ENCODE peak calls at places on chromosome 2, in five cellular contexts. J is cardiac fibroblast, P is neural progenitor cell, T is endodermal cell, S is fibroblast of mammary gland. C is an unnamed sample.
A peak's percentile ranks its signal among the peaks of the same experiment; 100 is the strongest.

GRCh38 chr2:40353236-40353635 is 98.7 kb downstream of the SLC8A1 start:
- DNase-seq in J (peak; percentile 81), P (no peak), S (peak; percentile 64), T (no peak), C (no peak)

GRCh38 chr2:163551974-163552373 is 183.8 kb downstream of the FIGN start:
- DNase-seq in J (peak; percentile 7), S (peak; percentile 8), P (no peak), T (no peak), C (no peak)

GRCh38 chr2:130837175-130837810 is 579 bp downstream of the ARHGEF4 start:
- DNase-seq in J (no peak), S (no peak), P (peak; percentile 41), T (no peak), C (no peak)

GRCh38 chr2:85506768-85507181 is 32.2 kb upstream of the MAT2A start:
- DNase-seq in S (peak; percentile 64), T (no peak), P (no peak), J (no peak), C (no peak)

GRCh38 chr2:233982421-233983121 is 65.4 kb downstream of the TRPM8 start:
- DNase-seq in S (peak; percentile 96), J (peak; percentile 60), T (no peak), P (no peak), C (no peak)

GRCh38 chr2:65072181-65072970 is 16.2 kb downstream of the CEP68 start:
- DNase-seq in T (no peak), J (no peak), S (no peak), P (no peak), C (no peak)

GRCh38 chr2:37005118-37005868 is 39.0 kb upstream of the STRN start:
- DNase-seq in T (peak; percentile 68), P (peak; percentile 1), S (peak; percentile 45), J (peak; percentile 53), C (peak; percentile 9)

GRCh38 chr2:241202268-241202585 is 13.8 kb downstream of the ANO7 start:
- DNase-seq in J (no peak), T (no peak), S (no peak), P (no peak), C (no peak)

GRCh38 chr2:157809212-157809611 is 66.9 kb downstream of the ACVR1 start:
- DNase-seq in S (peak; percentile 60), P (no peak), T (no peak), J (peak; percentile 40), C (no peak)

GRCh38 chr2:119489232-119489952 is 34.9 kb downstream of the SCTR start:
- DNase-seq in J (no peak), S (no peak), T (peak; percentile 40), P (no peak), C (no peak)

GRCh38 chr2:133171396-133172004 is 396.8 kb downstream of the NCKAP5 start:
- DNase-seq in T (peak; percentile 45), S (peak; percentile 63), J (peak; percentile 71), P (peak; percentile 70), C (peak; percentile 48)

GRCh38 chr2:406876-407275 is 119.0 kb upstream of the ALKAL2 start:
- DNase-seq in S (no peak), T (peak; percentile 29), J (no peak), P (no peak), C (peak; percentile 51)

GRCh38 chr2:157492189-157492773 is 48.4 kb upstream of the CYTIP start:
- DNase-seq in T (peak; percentile 90), P (peak; percentile 78), J (peak; percentile 75), S (peak; percentile 68), C (peak; percentile 64)

GRCh38 chr2:1502891-1503304 is 89.6 kb downstream of the TPO start:
- DNase-seq in S (no peak), T (no peak), J (no peak), P (no peak), C (no peak)

GRCh38 chr2:62573137-62573731 is 67.2 kb upstream of the TMEM17 start:
- DNase-seq in T (no peak), J (peak; percentile 31), P (no peak), S (no peak), C (no peak)

GRCh38 chr2:111216811-111217652 is 96.3 kb downstream of the BCL2L11 start:
- DNase-seq in P (no peak), S (no peak), J (no peak), T (peak; percentile 15), C (no peak)

GRCh38 chr2:127011796-127012195 is 95.2 kb downstream of the BIN1 start:
- DNase-seq in T (no peak), J (no peak), P (no peak), S (no peak), C (no peak)

GRCh38 chr2:104853401-104853925 is 452 bp upstream of the POU3F3 start:
- DNase-seq in S (no peak), T (no peak), P (no peak), J (no peak), C (no peak)
- H3K4me3 ChIP-seq in S (peak overlapping the region; percentile 16), T (peak overlapping the region; percentile 74), P (peak overlapping the region; percentile 84), J (no peak overlapping the region), C (peak overlapping the region; percentile 64)

DNA sequence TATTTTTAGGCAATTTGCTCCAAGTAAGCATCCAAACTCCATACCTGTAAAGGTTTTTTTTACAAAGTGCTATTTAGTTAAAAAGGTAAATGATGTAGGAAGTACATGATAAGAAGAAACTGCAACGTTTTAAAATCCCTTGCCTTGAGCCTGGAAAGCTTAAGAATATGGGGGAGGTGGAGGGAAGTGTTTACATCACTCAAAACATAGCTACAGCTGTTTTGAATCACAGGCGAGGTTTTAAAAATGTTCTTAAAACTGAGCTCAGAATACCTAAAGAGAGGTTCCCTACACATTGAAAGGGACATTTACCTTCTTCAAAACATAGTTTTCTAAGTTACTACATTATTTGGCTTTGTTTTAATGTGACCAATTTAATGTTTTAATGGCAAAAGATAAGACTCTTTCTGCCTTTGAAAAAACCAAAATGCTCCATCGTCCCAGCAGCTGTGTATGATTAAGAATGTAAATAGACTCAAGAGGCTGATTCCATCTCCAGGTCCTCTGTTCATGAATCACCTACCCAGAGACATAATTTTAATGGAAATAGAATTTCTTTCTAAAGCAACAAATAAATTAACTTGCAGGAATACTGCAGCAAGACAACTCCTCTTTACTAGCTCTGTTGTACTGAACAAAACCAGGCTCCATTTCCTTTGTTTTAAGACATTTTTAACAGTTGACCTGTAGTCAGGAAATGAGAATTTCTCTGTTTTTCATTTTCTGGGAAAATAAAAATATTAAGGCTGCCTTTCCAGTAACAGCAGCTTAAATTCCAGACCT is 33.9 kb upstream of the WDR75 start:
- DNase-seq in P (no peak), J (peak; percentile 76), S (peak; percentile 90), T (no peak), C (no peak)
- H3K4me3 ChIP-seq in P (no peak overlapping the region), J (no peak overlapping the region), S (no peak overlapping the region), T (no peak overlapping the region), C (no peak overlapping the region)

GRCh38 chr2:216700088-216700567 is 4.8 kb upstream of the IGFBP5 start:
- DNase-seq in J (no peak), T (no peak), P (no peak), S (no peak), C (no peak)
- H3K4me3 ChIP-seq in J (no peak overlapping the region), T (no peak overlapping the region), P (no peak overlapping the region), S (no peak overlapping the region), C (no peak overlapping the region)

DNA sequence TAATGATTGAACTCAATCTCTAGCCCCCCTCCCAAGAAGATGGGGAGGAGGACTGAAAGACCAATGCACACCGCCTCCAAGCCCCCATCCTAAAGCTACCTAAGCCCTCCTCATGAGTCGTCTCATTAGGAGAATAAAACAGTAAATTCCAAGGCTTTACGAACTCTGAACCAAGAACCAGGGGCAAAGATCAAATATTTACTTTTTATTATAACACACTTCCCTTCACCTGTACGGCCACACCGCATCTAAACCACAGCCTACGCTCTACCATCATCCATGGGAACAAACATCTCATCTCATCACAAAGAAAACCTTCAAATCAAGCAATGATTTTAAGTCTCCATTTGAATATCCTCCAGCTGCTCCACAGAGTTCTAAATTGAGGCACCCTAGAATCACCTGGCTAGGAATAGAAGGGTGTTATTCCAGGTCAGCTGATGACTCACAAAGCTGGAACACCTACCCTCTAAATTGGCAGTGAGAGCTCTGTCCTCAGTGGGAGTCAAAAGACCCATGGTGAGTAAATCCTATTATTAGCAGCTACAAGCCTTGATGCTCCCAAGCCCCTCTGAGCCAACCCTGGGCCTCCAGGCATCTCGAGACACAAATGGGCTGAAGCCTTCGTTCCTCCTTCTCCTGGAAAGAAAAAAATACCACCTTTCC is 45.6 kb upstream of the BZW1 start:
- DNase-seq in S (peak; percentile 49), T (no peak), J (no peak), P (no peak), C (peak; percentile 3)
- H3K4me3 ChIP-seq in S (no peak overlapping the region), T (no peak overlapping the region), J (no peak overlapping the region), P (no peak overlapping the region), C (no peak overlapping the region)

GRCh38 chr2:66839551-66840320 is 404.8 kb downstream of the MEIS1 start:
- DNase-seq in P (no peak), T (no peak), J (peak; percentile 92), S (peak; percentile 97), C (no peak)
- H3K4me3 ChIP-seq in P (no peak overlapping the region), T (no peak overlapping the region), J (no peak overlapping the region), S (no peak overlapping the region), C (no peak overlapping the region)

GRCh38 chr2:29528891-29529520 is 392.4 kb downstream of the ALK start:
- DNase-seq in T (no peak), J (peak; percentile 42), P (no peak), S (peak; percentile 64), C (peak; percentile 32)
- H3K4me3 ChIP-seq in T (no peak overlapping the region), J (no peak overlapping the region), P (no peak overlapping the region), S (no peak overlapping the region), C (no peak overlapping the region)